ENCODE peak calls at places on chromosomes 4 and X, in eight cellular contexts. N is lung microvascular endothelial cell; Y is heart left ventricle; L is activated CD4-positive, CD25-positive, alpha-beta regulatory T cell; A is activated CD4-positive, alpha-beta T cell treated with anti-CD3 and anti-CD28 coated beads for 4 hours; U is T47D; T is CD8-positive, alpha-beta memory T cell; P is NCI-H1092. Q is an unnamed sample.
A peak's percentile ranks its signal among the peaks of the same experiment; 100 is the strongest.

GRCh38 chr4:138329506-138330070 is 87.4 kb upstream of the SLC7A11 start:
- DNase-seq in P (no peak), Y (no peak), T (no peak), A (no peak), N (no peak), L (no peak), U (peak; percentile 6), Q (no peak)

GRCh38 chr4:175560628-175561027 is 251.4 kb downstream of the GPM6A start:
- DNase-seq in Y (no peak), N (peak; percentile 6), L (no peak), P (peak; percentile 19), U (peak; percentile 62), A (no peak), T (no peak), Q (no peak)

GRCh38 chr4:54065282-54066087 is 1.1 kb upstream of the CHIC2 start:
- DNase-seq in P (no peak), U (no peak), Y (no peak), N (no peak), T (no peak), A (no peak), L (no peak), Q (no peak)

GRCh38 chrX:63918611-63919010 is 133.6 kb upstream of the ARHGEF9 start:
- DNase-seq in P (no peak), A (no peak), L (no peak), T (no peak), N (no peak), U (peak; percentile 13), Y (no peak), Q (no peak)

GRCh38 chrX:151225843-151226242 is 49.5 kb downstream of the GPR50 start:
- DNase-seq in P (no peak), T (no peak), L (no peak), N (no peak), A (no peak), Y (no peak), U (no peak), Q (no peak)

GRCh38 chr4:110467400-110467799 is 8.6 kb upstream of the ENPEP start:
- DNase-seq in U (no peak), P (no peak), A (no peak), T (no peak), N (no peak), Y (no peak), L (no peak), Q (no peak)

GRCh38 chrX:25012793-25013592 is 2.8 kb downstream of the ARX start:
- DNase-seq in P (no peak), A (no peak), T (no peak), U (peak; percentile 62), N (no peak), L (no peak), Y (no peak), Q (no peak)

GRCh38 chrX:54246866-54247265 is 63.8 kb upstream of the FAM120C start:
- DNase-seq in L (no peak), U (no peak), T (no peak), A (no peak), Y (no peak), P (no peak), N (no peak), Q (no peak)

GRCh38 chrX:135086197-135086854 is 34.0 kb downstream of the ETDB start:
- DNase-seq in P (peak; percentile 22), N (peak; percentile 73), A (peak; percentile 18), L (peak; percentile 1), Y (no peak), U (peak; percentile 51), T (peak; percentile 63), Q (no peak)

GRCh38 chr4:41509411-41510008 is 28.4 kb upstream of the LIMCH1 start:
- DNase-seq in A (no peak), U (no peak), Y (peak; percentile 53), N (no peak), P (peak; percentile 36), T (no peak), L (no peak), Q (no peak)

GRCh38 chr4:174320501-174321199 is 36.9 kb downstream of the CEP44 start:
- DNase-seq in P (no peak), N (no peak), L (no peak), U (no peak), A (no peak), T (no peak), Y (no peak), Q (no peak)

GRCh38 chr4:157052429-157053040 is 23.4 kb upstream of the GLRB start:
- DNase-seq in P (no peak), A (no peak), N (no peak), U (no peak), T (no peak), L (no peak), Y (no peak), Q (no peak)

GRCh38 chrX:53093177-53093655 is 726 bp upstream of the KANTR start:
- DNase-seq in U (peak; percentile 89), T (peak; percentile 83), N (peak; percentile 80), Y (peak; percentile 76), A (peak; percentile 74), L (peak; percentile 53), P (peak; percentile 75), Q (peak; percentile 45)

GRCh38 chr4:4969298-4969697 is 50.0 kb downstream of the CYTL1 start:
- DNase-seq in L (no peak), T (no peak), P (no peak), U (no peak), A (no peak), Y (no peak), N (no peak), Q (no peak)

GRCh38 chr4:97938141-97938540 is 205.1 kb downstream of the STPG2 start:
- DNase-seq in N (no peak), U (no peak), Y (no peak), T (no peak), P (no peak), A (no peak), L (no peak), Q (no peak)

GRCh38 chrX:26373829-26374228 is 157.9 kb downstream of the MAGEB5 start:
- DNase-seq in P (no peak), A (no peak), U (peak; percentile 7), T (no peak), Y (no peak), N (no peak), L (no peak), Q (no peak)